ENCODE peak calls at places on chromosomes 6 and 20, in nine cellular contexts. U, V, L, G, F, D, Y, Z and Q are unnamed samples.

GRCh38 chr6:42100029-42100901 is 42.2 kb downstream of the C6orf132 start:
- DNase-seq in V (no peak), G (peak; percentile 42), D (no peak), L (no peak), U (no peak), Y (no peak), Z (no peak), F (no peak), Q (no peak)

GRCh38 chr6:135546680-135547418 is 49.3 kb upstream of the AHI1 start:
- DNase-seq in Z (no peak), L (no peak), D (no peak), U (no peak), Y (no peak), G (no peak), V (no peak), F (no peak), Q (no peak)

GRCh38 chr6:722608-723007 is 29.7 kb upstream of the EXOC2 start:
- DNase-seq in U (no peak), Y (no peak), V (no peak), L (no peak), F (no peak), D (no peak), Z (no peak), G (no peak), Q (no peak)

GRCh38 chr20:13717631-13718044 is 67.1 kb downstream of the ESF1 start:
- DNase-seq in F (no peak), V (no peak), D (no peak), Y (no peak), G (no peak), L (peak; percentile 21), U (no peak), Z (no peak), Q (no peak)

GRCh38 chr6:142953373-142954273 is 8.6 kb upstream of the HIVEP2 start:
- DNase-seq in Y (no peak), G (no peak), V (no peak), Z (no peak), F (no peak), L (no peak), D (no peak), U (no peak), Q (no peak)

GRCh38 chr6:6843777-6844176 is 255.3 kb downstream of the LY86 start:
- DNase-seq in U (no peak), L (no peak), Z (no peak), F (no peak), V (no peak), G (no peak), Y (no peak), D (no peak), Q (no peak)

GRCh38 chr20:4113546-4113945 is 98.2 kb upstream of the RNF24 start:
- DNase-seq in V (no peak), Y (no peak), U (no peak), G (no peak), F (no peak), Z (no peak), L (no peak), D (no peak), Q (no peak)

GRCh38 chr20:48538058-48538825 is 289.6 kb downstream of the PREX1 start:
- DNase-seq in U (peak; percentile 44), Y (peak; percentile 59), L (peak; percentile 59), V (no peak), D (peak; percentile 6), G (no peak), Z (no peak), F (no peak), Q (peak; percentile 79)

GRCh38 chr6:24936641-24937317 is 1.0 kb upstream of the RIPOR2 start:
- DNase-seq in F (no peak), V (no peak), D (no peak), U (no peak), G (no peak), L (no peak), Z (no peak), Y (no peak), Q (no peak)

GRCh38 chr6:132816665-132817064 is 2.3 kb downstream of the RPS12 start:
- DNase-seq in U (no peak), Z (no peak), F (no peak), V (no peak), Y (no peak), L (no peak), G (no peak), D (no peak), Q (no peak)

GRCh38 chr20:31836853-31837608 is 8.4 kb downstream of the FOXS1 start:
- DNase-seq in F (no peak), D (no peak), G (no peak), Y (no peak), L (no peak), V (no peak), U (no peak), Z (no peak), Q (no peak)

GRCh38 chr20:38631155-38632022 is 29.8 kb downstream of the ARHGAP40 start:
- DNase-seq in V (no peak), D (no peak), F (no peak), Z (no peak), L (no peak), G (no peak), Y (no peak), U (no peak), Q (no peak)

GRCh38 chr6:121520337-121521163 is 85.1 kb downstream of the GJA1 start:
- DNase-seq in U (no peak), F (no peak), Y (no peak), V (no peak), D (no peak), G (no peak), Z (no peak), L (peak; percentile 50), Q (no peak)

GRCh38 chr6:27495386-27496135 is 22.7 kb upstream of the ZNF184 start:
- DNase-seq in Y (no peak), U (no peak), G (no peak), F (no peak), Z (no peak), V (no peak), L (peak; percentile 91), D (peak; percentile 59), Q (no peak)

GRCh38 chr20:50138479-50139393 is 14.8 kb downstream of the PEDS1 start:
- DNase-seq in V (no peak), F (no peak), L (peak; percentile 41), D (no peak), Z (no peak), Y (peak; percentile 59), U (no peak), G (no peak), Q (no peak)
- H3K4me3 ChIP-seq in V (no peak overlapping the region), F (no peak overlapping the region), L (no peak overlapping the region), D (no peak overlapping the region), Z (no peak overlapping the region), Y (no peak overlapping the region), U (no peak overlapping the region), G (no peak overlapping the region), Q (no peak overlapping the region)

GRCh38 chr6:112251170-112251945 is 3.0 kb downstream of the LAMA4 start:
- DNase-seq in G (peak; percentile 36), U (no peak), V (peak; percentile 77), L (no peak), D (no peak), F (no peak), Y (peak; percentile 48), Z (no peak), Q (no peak)
- TF ChIP-seq POLR2AphosphoS5 in G (peak; percentile 10), U (no peak), V (no peak), L (no peak), D (no peak), F (no peak), Y (peak; percentile 23), Z (no peak), Q (no peak)

GRCh38 chr20:2335096-2335495 is 39.3 kb downstream of the TGM3 start:
- DNase-seq in V (no peak), Z (no peak), Y (peak; percentile 7), G (no peak), U (no peak), F (no peak), D (no peak), L (no peak), Q (no peak)

GRCh38 chr20:2332711-2333110 is 36.9 kb downstream of the TGM3 start:
- DNase-seq in F (no peak), D (no peak), G (no peak), V (no peak), U (no peak), Z (no peak), L (no peak), Y (no peak), Q (no peak)

GRCh38 chr20:2331901-2332565 is 36.2 kb downstream of the TGM3 start:
- DNase-seq in U (no peak), G (no peak), D (no peak), V (no peak), F (no peak), Z (no peak), Y (no peak), L (no peak), Q (no peak)

GRCh38 chr20:2336471-2336870 is 40.7 kb downstream of the TGM3 start:
- DNase-seq in U (no peak), L (no peak), D (no peak), V (no peak), G (no peak), Y (no peak), Z (no peak), F (no peak), Q (no peak)

DNA sequence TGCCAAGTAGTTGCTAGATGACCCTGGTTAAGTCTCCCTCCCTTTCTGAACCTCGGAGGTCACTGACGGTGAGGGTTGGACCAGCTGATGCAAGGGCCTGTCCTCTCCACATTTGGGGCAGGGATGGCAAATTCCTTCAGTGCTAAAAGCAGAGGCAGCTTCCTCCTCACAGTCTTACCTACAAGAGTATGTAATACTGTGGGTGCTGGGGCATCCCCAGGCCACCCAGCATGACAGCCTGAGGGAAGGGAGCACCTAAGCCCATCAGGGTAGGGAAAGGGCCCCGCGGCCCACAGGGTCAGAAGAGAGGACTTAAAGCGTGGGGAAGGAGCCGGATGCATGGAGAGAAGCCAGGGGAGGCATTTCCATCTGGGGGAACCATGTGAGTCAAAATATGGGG is 38.0 kb downstream of the TGM3 start:
- DNase-seq in U (no peak), Z (no peak), V (no peak), L (no peak), F (no peak), Y (no peak), D (no peak), G (no peak), Q (no peak)
- H3K4me1 ChIP-seq in U (no peaks in the 10 kb centered on the region), Z (no peaks in the 10 kb centered on the region), V (no peaks in the 10 kb centered on the region), L (no peaks in the 10 kb centered on the region), F (peaks cover 7% of the 10 kb centered on the region), Y (no peaks in the 10 kb centered on the region), D (no peaks in the 10 kb centered on the region), G (no peaks in the 10 kb centered on the region), Q (no peaks in the 10 kb centered on the region)

DNA sequence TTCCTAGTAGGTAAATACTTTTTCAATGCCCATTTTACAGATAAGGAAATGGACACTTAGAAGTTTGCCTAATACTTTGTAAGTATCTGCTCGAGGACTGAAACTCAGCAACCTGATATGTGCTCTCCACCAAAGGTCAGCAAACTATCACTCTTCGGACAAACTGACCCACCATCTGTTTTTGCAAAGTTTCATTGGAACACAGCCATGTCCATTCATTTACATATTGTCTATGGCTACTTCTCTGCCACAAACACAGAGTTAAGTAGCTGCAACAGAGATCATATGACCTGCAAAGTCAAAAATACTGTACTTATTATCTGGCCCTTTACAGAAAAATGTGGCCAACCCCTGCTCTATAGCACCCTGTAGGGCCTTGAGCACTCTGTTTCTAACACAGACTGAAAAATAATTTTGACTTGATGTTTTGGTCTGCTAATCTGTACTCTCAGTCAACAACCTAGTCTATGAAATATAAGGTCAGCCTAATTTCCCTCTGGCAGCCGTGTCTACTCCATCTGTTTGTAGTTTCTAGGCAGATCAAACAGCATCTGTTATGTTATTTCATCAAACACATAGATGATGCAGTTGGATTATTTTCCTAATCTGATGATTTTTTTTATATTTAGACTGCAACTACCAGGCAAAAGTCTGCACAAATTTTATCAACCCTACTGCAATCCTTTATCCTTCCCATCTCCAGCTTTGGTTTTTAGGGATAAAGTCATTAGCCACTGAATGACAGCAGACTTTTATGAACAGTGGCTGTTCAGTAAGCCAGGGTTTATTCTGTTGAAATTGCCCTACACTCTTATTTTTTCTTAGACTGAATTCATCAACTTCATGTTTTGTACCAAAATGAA is 41.4 kb upstream of the BEND6 start:
- DNase-seq in D (no peak), L (no peak), V (no peak), G (no peak), U (no peak), Z (no peak), Y (no peak), F (no peak), Q (no peak)
- H3K4me3 ChIP-seq in D (no peak overlapping the region), L (no peak overlapping the region), V (no peak overlapping the region), G (no peak overlapping the region), U (no peak overlapping the region), Z (no peak overlapping the region), Y (no peak overlapping the region), F (no peak overlapping the region), Q (no peak overlapping the region)